ENCODE peak calls at places on chromosomes 12 and 14, in five cellular contexts. I is mesendoderm, L is HCT116, X is psoas muscle, D is brain microvascular endothelial cell. Y is an unnamed sample.

GRCh38 chr12:130169256-130169655 is 7.0 kb downstream of the FZD10 start:
- DNase-seq in I (no peak), L (no peak), X (no peak), D (no peak), Y (no peak)

GRCh38 chr12:97595936-97596335 is 133.3 kb downstream of the RMST start:
- DNase-seq in I (no peak), L (no peak), X (no peak), D (no peak), Y (no peak)

GRCh38 chr14:70658899-70659298 is 17.2 kb downstream of the TTC9 start:
- DNase-seq in I (no peak), L (no peak), X (no peak), D (no peak), Y (no peak)

GRCh38 chr12:116393859-116394650 is 116.6 kb upstream of the MED13L start:
- DNase-seq in I (no peak), L (no peak), X (no peak), D (no peak), Y (no peak)

GRCh38 chr14:96177766-96178377 is 26.8 kb upstream of the BDKRB2 start:
- DNase-seq in I (no peak), L (no peak), X (peak; percentile 42), D (no peak), Y (peak; percentile 44)

GRCh38 chr12:2490746-2491145 is 304.0 kb upstream of the FKBP4 start:
- DNase-seq in I (no peak), L (no peak), X (no peak), D (no peak), Y (no peak)

GRCh38 chr12:112716099-112717093 is 75.2 kb upstream of the RPH3A start:
- DNase-seq in I (peak; percentile 60), L (peak; percentile 21), X (no peak), D (peak; percentile 16), Y (no peak)

GRCh38 chr12:60257063-60257462 is 661.2 kb downstream of the SLC16A7 start:
- DNase-seq in I (peak; percentile 73), L (peak; percentile 24), X (no peak), D (peak; percentile 80), Y (peak; percentile 62)

GRCh38 chr14:101599234-101599885 is 38.1 kb downstream of the DIO3 start:
- DNase-seq in I (no peak), L (no peak), X (no peak), D (no peak), Y (no peak)

GRCh38 chr14:55699131-55700057 is 119.4 kb downstream of the KTN1 start:
- DNase-seq in I (peak; percentile 78), L (no peak), X (no peak), D (peak; percentile 26), Y (no peak)

GRCh38 chr14:103531421-103532215 is 2.6 kb downstream of the TRMT61A start:
- DNase-seq in I (no peak), L (no peak), X (no peak), D (no peak), Y (no peak)

GRCh38 chr14:33357225-33358010 is 418.7 kb downstream of the NPAS3 start:
- DNase-seq in I (peak; percentile 34), L (no peak), X (no peak), D (no peak), Y (peak; percentile 11)

GRCh38 chr12:126895946-126896520 is 1370.9 kb upstream of the TMEM132C start:
- DNase-seq in I (no peak), L (no peak), X (no peak), D (no peak), Y (no peak)

GRCh38 chr14:69289811-69290520 is 30.0 kb downstream of the GALNT16 start:
- DNase-seq in I (no peak), L (no peak), X (no peak), D (no peak), Y (no peak)

GRCh38 chr12:7303230-7303629 is 642 bp upstream of the ACSM4 start:
- DNase-seq in I (no peak), L (no peak), X (no peak), D (no peak), Y (no peak)

GRCh38 chr14:79466938-79467527 is 744.3 kb downstream of the DIO2 start:
- DNase-seq in I (no peak), L (no peak), X (no peak), D (no peak), Y (no peak)

GRCh38 chr12:2454778-2455177 is 340.0 kb upstream of the FKBP4 start:
- DNase-seq in I (no peak), L (no peak), X (no peak), D (no peak), Y (no peak)

GRCh38 chr12:129064201-129064881 is 211.1 kb downstream of the GLT1D1 start:
- DNase-seq in I (no peak), L (no peak), X (no peak), D (no peak), Y (no peak)

GRCh38 chr14:36818794-36819384 is 157.2 kb downstream of the PAX9 start:
- DNase-seq in I (peak; percentile 42), L (no peak), X (no peak), D (peak; percentile 18), Y (no peak)

GRCh38 chr12:118982308-118982707 is 967 bp downstream of the SRRM4 start:
- DNase-seq in I (no peak), L (no peak), X (no peak), D (no peak), Y (no peak)

GRCh38 chr14:77498984-77499527 is 440 bp upstream of the ISM2 start:
- DNase-seq in I (peak; percentile 38), L (no peak), X (no peak), D (no peak), Y (no peak)

GRCh38 chr12:22588817-22589216 is 36.2 kb upstream of the ETNK1 start:
- DNase-seq in I (peak; percentile 24), L (no peak), X (no peak), D (no peak), Y (peak; percentile 55)

GRCh38 chr12:69821441-69822204 is 3.4 kb upstream of the MYRFL start:
- DNase-seq in I (no peak), L (peak; percentile 42), X (no peak), D (peak; percentile 91), Y (no peak)

GRCh38 chr12:95646781-95647184 is 95.5 kb upstream of the USP44 start:
- DNase-seq in I (peak; percentile 27), L (no peak), X (no peak), D (peak; percentile 77), Y (no peak)

GRCh38 chr12:8156845-8157244 is at the start of gene ZNF705A:
- DNase-seq in I (peak; percentile 10), L (no peak), X (no peak), D (peak; percentile 21), Y (no peak)

GRCh38 chr12:76199808-76200207 is 115.3 kb upstream of the NAP1L1 start:
- DNase-seq in I (no peak), L (no peak), X (no peak), D (peak; percentile 70), Y (peak; percentile 25)

GRCh38 chr14:30940886-30941285 is 66.5 kb downstream of the COCH start:
- DNase-seq in I (no peak), L (no peak), X (no peak), D (no peak), Y (no peak)
- H3K27me3 ChIP-seq in I (no peaks in the 10 kb centered on the region), L (no peaks in the 10 kb centered on the region), X (no peaks in the 10 kb centered on the region), D (no peaks in the 10 kb centered on the region), Y (no peaks in the 10 kb centered on the region)

DNA sequence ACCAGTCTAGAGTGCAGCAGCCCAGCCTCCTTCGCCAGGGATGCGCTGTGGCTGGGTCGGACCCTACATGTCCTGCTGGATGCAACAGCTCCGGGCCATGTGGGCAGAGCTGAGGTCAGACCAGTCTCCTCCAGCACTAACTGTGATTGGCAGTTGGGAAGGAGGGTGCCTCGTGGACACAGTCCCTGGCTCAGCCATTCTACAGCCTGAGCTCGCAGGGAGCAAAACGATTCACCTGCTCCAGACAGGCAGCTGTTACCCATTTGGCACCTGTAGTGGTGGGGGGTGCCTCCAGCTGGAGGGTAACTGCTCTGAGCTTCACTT is 6.3 kb upstream of the ASB2 start:
- DNase-seq in I (no peak), L (no peak), X (no peak), D (no peak), Y (no peak)
- H3K27ac ChIP-seq in I (no peak overlapping the region), L (no peak overlapping the region), X (peak overlapping the region; percentile 98), D (no peak overlapping the region), Y (no peak overlapping the region)

GRCh38 chr12:561116-561705 is 101.5 kb downstream of the B4GALNT3 start:
- DNase-seq in I (no peak), L (no peak), X (no peak), D (no peak), Y (no peak)

GRCh38 chr12:558595-558994 is 98.9 kb downstream of the B4GALNT3 start:
- DNase-seq in I (no peak), L (no peak), X (no peak), D (no peak), Y (no peak)

GRCh38 chr12:560666-561065 is 100.9 kb downstream of the B4GALNT3 start:
- DNase-seq in I (no peak), L (no peak), X (no peak), D (no peak), Y (no peak)

GRCh38 chr12:559907-560455 is 100.2 kb downstream of the B4GALNT3 start:
- DNase-seq in I (no peak), L (no peak), X (no peak), D (no peak), Y (no peak)

DNA sequence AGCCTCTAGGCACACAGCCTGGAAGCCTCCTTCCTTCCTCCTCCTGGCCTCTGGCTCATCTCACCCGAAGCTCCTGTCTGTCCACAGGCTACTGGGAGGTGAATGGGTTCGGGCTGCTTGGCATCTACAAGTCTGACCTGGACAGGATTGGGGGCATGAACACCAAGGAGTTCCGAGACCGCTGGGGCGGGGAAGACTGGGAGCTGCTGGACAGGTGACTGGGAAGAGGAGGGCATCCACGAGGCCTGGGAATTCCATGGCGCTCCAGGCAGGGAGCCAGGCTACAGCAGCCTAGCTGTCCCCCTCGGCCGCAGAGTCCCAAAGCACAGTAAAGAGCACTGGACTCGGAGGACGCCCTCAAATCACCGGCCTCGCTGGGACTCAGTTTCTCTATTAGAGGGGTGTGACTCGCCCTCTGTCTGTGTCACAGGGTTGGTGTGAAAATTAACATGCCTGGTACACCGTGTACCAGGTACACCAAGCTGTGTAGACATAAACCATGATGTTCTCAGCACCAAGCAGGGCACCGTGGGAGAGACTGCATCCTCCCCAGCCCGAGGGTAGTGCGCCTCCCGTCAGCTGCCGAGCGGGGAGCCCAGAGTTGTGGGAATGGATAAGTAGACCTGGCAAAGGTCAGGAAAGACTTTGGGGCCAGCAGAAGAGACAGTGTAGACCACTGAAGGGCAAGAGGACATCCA is 99.6 kb downstream of the B4GALNT3 start:
- DNase-seq in I (no peak), L (no peak), X (no peak), D (no peak), Y (no peak)
- H3K27me3 ChIP-seq in I (no peaks in the 10 kb centered on the region), L (no peaks in the 10 kb centered on the region), X (no peaks in the 10 kb centered on the region), D (peaks cover 7% of the 10 kb centered on the region), Y (no peaks in the 10 kb centered on the region)

GRCh38 chr12:123140675-123141614 is 9.9 kb downstream of the PITPNM2 start:
- DNase-seq in I (no peak), L (no peak), X (no peak), D (no peak), Y (no peak)
- H3K27ac ChIP-seq in I (peak overlapping the region; percentile 24), L (peak overlapping the region; percentile 86), X (peak overlapping the region; percentile 48), D (peak overlapping the region; percentile 54), Y (peak overlapping the region; percentile 91)

GRCh38 chr14:99320105-99320572 is 48.1 kb upstream of the BCL11B start:
- DNase-seq in I (peak; percentile 65), L (peak; percentile 21), X (no peak), D (no peak), Y (peak; percentile 22)
- H3K27me3 ChIP-seq in I (no peaks in the 10 kb centered on the region), L (no peaks in the 10 kb centered on the region), X (peaks cover 11% of the 10 kb centered on the region), D (no peaks in the 10 kb centered on the region), Y (no peaks in the 10 kb centered on the region)

GRCh38 chr12:108840605-108841328 is 16.6 kb downstream of the SSH1 start:
- DNase-seq in I (no peak), L (no peak), X (no peak), D (no peak), Y (no peak)
- H3K27ac ChIP-seq in I (no peak overlapping the region), L (peak overlapping the region; percentile 99), X (peak overlapping the region; percentile 97), D (peak overlapping the region; percentile 99), Y (peak overlapping the region; percentile 85)

GRCh38 chr14:104596451-104596918 is 8.1 kb downstream of the TMEM179 start:
- DNase-seq in I (no peak), L (no peak), X (peak; percentile 4), D (no peak), Y (no peak)
- H3K27me3 ChIP-seq in I (no peaks in the 10 kb centered on the region), L (no peaks in the 10 kb centered on the region), X (peaks cover 2% of the 10 kb centered on the region), D (peaks cover 2% of the 10 kb centered on the region), Y (no peaks in the 10 kb centered on the region)